ENCODE peak calls at places on chromosomes 1 and 21, in four cellular contexts. N is left ventricle myocardium inferior; Q is neuronal stem cell; D is effector memory CD4-positive, alpha-beta T cell. X is an unnamed sample.

GRCh38 chr1:241703001-241703400 is 50.9 kb downstream of the WDR64 start:
- DNase-seq in N (no peak), Q (no peak), D (no peak), X (no peak)

GRCh38 chr1:14924455-14925325 is 228.9 kb upstream of the TMEM51 start:
- DNase-seq in N (peak; percentile 64), Q (no peak), D (no peak), X (peak; percentile 86)

GRCh38 chr1:40630488-40631223 is 34.8 kb downstream of the RIMS3 start:
- DNase-seq in N (no peak), Q (peak; percentile 42), D (no peak), X (no peak)

GRCh38 chr1:197423006-197423405 is 155.0 kb downstream of the CRB1 start:
- DNase-seq in N (no peak), Q (no peak), D (no peak), X (no peak)

GRCh38 chr1:53600486-53600885 is 138.5 kb downstream of the GLIS1 start:
- DNase-seq in N (no peak), Q (no peak), D (no peak), X (no peak)

GRCh38 chr1:75423616-75424015 is 187.3 kb downstream of the SLC44A5 start:
- DNase-seq in N (no peak), Q (no peak), D (no peak), X (no peak)

GRCh38 chr1:185267701-185268100 is 49.3 kb downstream of the IVNS1ABP start:
- DNase-seq in N (no peak), Q (no peak), D (no peak), X (no peak)

GRCh38 chr1:25223471-25223870 is 8.8 kb downstream of the SYF2 start:
- DNase-seq in N (no peak), Q (no peak), D (no peak), X (no peak)

GRCh38 chr1:156809711-156810366 is 6.8 kb downstream of the SH2D2A start:
- DNase-seq in N (no peak), Q (no peak), D (no peak), X (peak; percentile 32)

GRCh38 chr1:205477759-205478247 is 22.0 kb upstream of the BLACAT1 start:
- DNase-seq in N (peak; percentile 48), Q (no peak), D (no peak), X (peak; percentile 87)

GRCh38 chr1:98264727-98265126 is 343.9 kb upstream of the DPYD start:
- DNase-seq in N (no peak), Q (no peak), D (no peak), X (no peak)

GRCh38 chr1:100736324-100736723 is 16.8 kb downstream of the VCAM1 start:
- DNase-seq in N (no peak), Q (no peak), D (no peak), X (no peak)

GRCh38 chr1:23423415-23424170 is 955 bp downstream of the TCEA3 start:
- DNase-seq in N (no peak), Q (no peak), D (no peak), X (no peak)

GRCh38 chr1:42806171-42806570 is 10.8 kb upstream of the ERMAP start:
- DNase-seq in N (no peak), Q (no peak), D (no peak), X (no peak)

GRCh38 chr1:231272880-231273279 is 31.9 kb downstream of the GNPAT start:
- DNase-seq in N (no peak), Q (no peak), D (no peak), X (no peak)

GRCh38 chr1:229430761-229431269 is 3.1 kb downstream of the ACTA1 start:
- DNase-seq in N (peak; percentile 69), Q (peak; percentile 50), D (no peak), X (peak; percentile 88)

GRCh38 chr1:42904437-42904836 is 54.2 kb downstream of the SLC2A1 start:
- DNase-seq in N (no peak), Q (no peak), D (no peak), X (no peak)

GRCh38 chr1:4557949-4558348 is 96.5 kb upstream of the AJAP1 start:
- DNase-seq in N (no peak), Q (no peak), D (no peak), X (no peak)

GRCh38 chr1:18452550-18452949 is 28.2 kb upstream of the KLHDC7A start:
- DNase-seq in N (no peak), Q (peak; percentile 17), D (no peak), X (no peak)

GRCh38 chr1:207069858-207070506 is 16.9 kb downstream of the PFKFB2 start:
- DNase-seq in N (peak; percentile 72), Q (no peak), D (no peak), X (no peak)

GRCh38 chr1:59272507-59272906 is 24.4 kb upstream of the FGGY start:
- DNase-seq in N (no peak), Q (no peak), D (no peak), X (peak; percentile 74)

GRCh38 chr1:1777510-1777909 is 760 bp downstream of the NADK start:
- DNase-seq in N (peak; percentile 54), Q (no peak), D (no peak), X (no peak)

GRCh38 chr1:1775364-1776226 is 2.7 kb downstream of the NADK start:
- DNase-seq in N (no peak), Q (no peak), D (no peak), X (no peak)

GRCh38 chr1:1777950-1778826 is at the start of gene NADK:
- DNase-seq in N (peak; percentile 60), Q (peak; percentile 63), D (peak; percentile 67), X (peak; percentile 88)

GRCh38 chr1:1778827-1779675 is 781 bp upstream of the NADK start:
- DNase-seq in N (peak; percentile 80), Q (peak; percentile 41), D (peak; percentile 75), X (peak; percentile 91)

DNA sequence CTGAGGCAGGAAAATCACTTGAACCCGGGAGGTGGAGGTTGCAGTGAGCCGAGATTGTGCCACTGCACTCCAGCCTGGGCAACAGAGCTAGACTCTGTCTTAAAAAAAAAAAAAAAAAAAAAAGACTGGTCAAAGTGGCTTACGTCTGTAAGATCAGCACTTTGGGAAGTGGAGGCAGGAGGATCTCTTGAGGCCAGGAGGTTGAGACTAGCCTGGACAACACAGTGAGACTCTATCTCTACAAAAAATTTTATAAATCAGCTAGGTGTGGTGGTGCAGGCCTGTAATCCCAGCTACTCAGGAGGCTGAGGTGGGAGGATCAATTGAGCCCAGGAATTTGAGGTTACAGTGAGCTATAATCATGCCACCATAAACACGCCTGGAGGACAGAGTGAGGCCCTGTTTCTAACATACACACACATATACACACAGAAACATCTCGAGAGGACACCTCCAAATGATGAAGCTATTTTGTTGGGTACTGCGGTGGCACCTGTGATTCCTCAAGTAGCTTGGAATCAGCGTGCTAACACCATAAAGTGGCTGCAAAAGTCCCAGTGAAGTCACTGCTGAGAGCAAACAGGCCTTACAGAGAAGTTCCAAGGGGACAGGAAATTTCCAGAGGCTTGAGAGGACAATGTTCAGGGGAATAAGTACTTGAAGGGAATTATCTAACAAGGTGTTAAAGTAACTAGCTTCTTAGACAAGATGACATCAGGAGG is 1.4 kb downstream of the NADK start:
- DNase-seq in N (no peak), Q (no peak), D (no peak), X (no peak)
- H3K4me3 ChIP-seq in N (peak overlapping the region; percentile 98), Q (no peak overlapping the region), D (no peak overlapping the region), X (no peak overlapping the region)

GRCh38 chr1:224745924-224746323 is 129.8 kb downstream of the CNIH3 start:
- DNase-seq in N (no peak), Q (no peak), D (no peak), X (no peak)

GRCh38 chr1:224739997-224740687 is 124.0 kb downstream of the CNIH3 start:
- DNase-seq in N (no peak), Q (no peak), D (no peak), X (no peak)

GRCh38 chr1:224747578-224747977 is 131.5 kb downstream of the CNIH3 start:
- DNase-seq in N (no peak), Q (no peak), D (no peak), X (no peak)

GRCh38 chr1:224744521-224744920 is 128.4 kb downstream of the CNIH3 start:
- DNase-seq in N (no peak), Q (no peak), D (no peak), X (no peak)

GRCh38 chr1:224745388-224745787 is 129.3 kb downstream of the CNIH3 start:
- DNase-seq in N (no peak), Q (no peak), D (no peak), X (no peak)
- H3K27ac ChIP-seq in N (no peak overlapping the region), Q (no peak overlapping the region), D (no peak overlapping the region), X (no peak overlapping the region)

GRCh38 chr1:247822060-247822459 is 1.9 kb downstream of the OR14A16 start:
- DNase-seq in N (no peak), Q (no peak), D (no peak), X (no peak)
- H3K9me3 ChIP-seq in N (no peaks in the 10 kb centered on the region), Q (no peaks in the 10 kb centered on the region), D (no peaks in the 10 kb centered on the region), X (no peaks in the 10 kb centered on the region)

GRCh38 chr1:234599617-234600417 is 10.2 kb downstream of the IRF2BP2 start:
- DNase-seq in N (peak; percentile 92), Q (peak; percentile 90), D (peak; percentile 79), X (peak; percentile 96)

GRCh38 chr1:234597894-234598293 is 12.1 kb downstream of the IRF2BP2 start:
- DNase-seq in N (peak; percentile 38), Q (no peak), D (peak; percentile 30), X (no peak)

GRCh38 chr1:234601217-234602017 is 8.6 kb downstream of the IRF2BP2 start:
- DNase-seq in N (no peak), Q (no peak), D (peak; percentile 21), X (no peak)

GRCh38 chr1:234600418-234601216 is 9.4 kb downstream of the IRF2BP2 start:
- DNase-seq in N (peak; percentile 59), Q (no peak), D (peak; percentile 11), X (peak; percentile 68)

GRCh38 chr1:234598974-234599616 is 10.9 kb downstream of the IRF2BP2 start:
- DNase-seq in N (no peak), Q (no peak), D (no peak), X (no peak)
- H3K4me3 ChIP-seq in N (peak overlapping the region; percentile 87), Q (peak overlapping the region; percentile 74), D (peak overlapping the region; percentile 37), X (peak overlapping the region; percentile 69)

GRCh38 chr1:145990249-145991097 is 5.9 kb downstream of the TXNIP start:
- DNase-seq in N (no peak), Q (no peak), D (no peak), X (no peak)
- H3K27ac ChIP-seq in N (peak overlapping the region; percentile 99), Q (no peak overlapping the region), D (no peak overlapping the region), X (no peak overlapping the region)

GRCh38 chr21:25300632-25301031 is 306.6 kb downstream of the MRPL39 start:
- DNase-seq in N (no peak), Q (no peak), D (no peak), X (no peak)
- H3K9me3 ChIP-seq in N (peaks cover 9% of the 10 kb centered on the region), Q (no peaks in the 10 kb centered on the region), D (no peaks in the 10 kb centered on the region), X (peaks cover 1% of the 10 kb centered on the region)

DNA sequence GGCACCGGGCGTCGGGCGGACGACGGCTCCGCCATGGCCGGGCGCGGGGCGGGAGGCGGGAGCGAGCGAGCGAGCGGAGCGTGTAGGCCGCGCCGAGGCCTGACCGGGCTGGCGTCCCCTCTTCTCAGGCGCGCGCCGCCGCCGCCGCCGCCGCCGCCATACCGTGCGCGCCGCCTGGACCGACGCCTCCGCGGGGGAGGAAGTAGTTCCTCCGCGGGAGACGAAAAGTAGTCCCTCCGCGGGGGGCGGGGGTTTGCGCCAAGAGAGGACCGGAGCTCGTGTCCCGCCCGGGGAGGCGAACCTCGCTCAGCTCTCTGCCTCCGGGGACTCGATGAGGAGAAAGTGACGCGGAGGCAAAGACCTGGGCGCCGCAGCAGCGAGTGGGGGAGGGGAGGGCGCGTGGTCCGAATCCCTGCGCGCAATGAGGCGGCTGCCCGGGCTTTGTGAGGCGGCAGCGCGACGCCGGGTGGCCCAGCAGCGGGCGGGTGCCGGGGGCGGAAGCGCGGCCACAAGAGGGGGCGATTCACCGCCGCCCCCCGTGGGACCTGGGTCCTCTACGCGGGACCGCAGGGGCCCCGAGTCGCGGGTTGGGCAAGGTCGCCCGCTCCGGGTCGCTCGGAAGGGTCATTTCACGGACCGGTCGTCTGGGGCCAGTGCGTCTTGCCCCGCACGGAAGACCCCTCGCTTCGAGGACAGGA is at the start of gene BRWD1:
- DNase-seq in N (peak; percentile 87), Q (peak; percentile 91), D (peak; percentile 65), X (peak; percentile 95)
- H3K4me3 ChIP-seq in N (peak within 1 kb of the TSS; percentile 91), Q (peak within 1 kb of the TSS; percentile 96), D (peak within 1 kb of the TSS; percentile 96), X (peak within 1 kb of the TSS; percentile 98)

GRCh38 chr1:35642472-35642955 is 1.2 kb upstream of the PSMB2 start:
- DNase-seq in N (no peak), Q (no peak), D (no peak), X (no peak)
- H3K27ac ChIP-seq in N (peak overlapping the region; percentile 89), Q (no peak overlapping the region), D (peak overlapping the region; percentile 82), X (no peak overlapping the region)